ENCODE peak calls at places on chromosomes 4 and X, in four cellular contexts. Y, L, H and B are unnamed samples.

GRCh38 chr4:119093042-119093827 is 42.4 kb upstream of the MYOZ2 start:
- DNase-seq in Y (no peak), L (no peak), H (no peak), B (no peak)

GRCh38 chr4:17780461-17781071 is 855 bp downstream of the FAM184B start:
- DNase-seq in Y (no peak), L (no peak), H (no peak), B (no peak)

GRCh38 chr4:89277412-89277811 is 30.2 kb downstream of the GPRIN3 start:
- DNase-seq in Y (no peak), L (no peak), H (no peak), B (no peak)

GRCh38 chrX:38346150-38346549 is 6.3 kb upstream of the OTC start:
- DNase-seq in Y (no peak), L (no peak), H (no peak), B (no peak)

GRCh38 chr4:112736718-112737135 is 99.8 kb downstream of the LARP7 start:
- DNase-seq in Y (no peak), L (peak), H (no peak), B (no peak)

GRCh38 chr4:173522160-173522873 is 7.7 kb downstream of the HAND2 start:
- DNase-seq in Y (no peak), L (no peak), H (no peak), B (no peak)

GRCh38 chr4:122764808-122765189 is 32.3 kb downstream of the BBS12 start:
- DNase-seq in Y (no peak), L (peak), H (no peak), B (no peak)

GRCh38 chr4:176387571-176387970 is 67.8 kb downstream of the SPCS3 start:
- DNase-seq in Y (no peak), L (no peak), H (no peak), B (no peak)

GRCh38 chrX:134711135-134711941 is 53.1 kb upstream of the PLAC1 start:
- DNase-seq in Y (no peak), L (no peak), H (no peak), B (no peak)

GRCh38 chrX:46029777-46030176 is 515.4 kb downstream of the ZNF674 start:
- DNase-seq in Y (no peak), L (no peak), H (no peak), B (no peak)

GRCh38 chr4:10381146-10381545 is 76.1 kb downstream of the ZNF518B start:
- DNase-seq in Y (no peak), L (no peak), H (no peak), B (no peak)

GRCh38 chrX:150482537-150483217 is 85.7 kb upstream of the MTM1 start:
- DNase-seq in Y (no peak), L (peak), H (no peak), B (no peak)

GRCh38 chr4:100190643-100191600 is 654 bp upstream of the DDIT4L start:
- DNase-seq in Y (no peak), L (no peak), H (peak), B (no peak)

GRCh38 chr4:153655928-153656327 is 28.2 kb upstream of the TLR2 start:
- DNase-seq in Y (no peak), L (no peak), H (no peak), B (no peak)

GRCh38 chr4:68011684-68012083 is 48.4 kb upstream of the TMPRSS11A start:
- DNase-seq in Y (no peak), L (no peak), H (no peak), B (no peak)

GRCh38 chrX:47030339-47030738 is 47.9 kb upstream of the RGN start:
- DNase-seq in Y (no peak), L (peak), H (no peak), B (peak)

GRCh38 chr4:96407651-96408342 is 567.9 kb downstream of the PDHA2 start:
- DNase-seq in Y (no peak), L (no peak), H (no peak), B (no peak)

GRCh38 chrX:72243472-72243871 is 4.6 kb upstream of the ERCC6L start:
- DNase-seq in Y (no peak), L (no peak), H (no peak), B (no peak)

GRCh38 chrX:65821721-65822496 is 154.5 kb downstream of the MSN start:
- DNase-seq in Y (no peak), L (peak), H (no peak), B (no peak)

GRCh38 chr4:151822331-151822730 is 61.5 kb upstream of the GATB start:
- DNase-seq in Y (no peak), L (no peak), H (no peak), B (no peak)